ENCODE peak calls at places on chromosomes 11 and 22, in four cellular contexts. L is activated CD4-positive, alpha-beta T cell treated with anti-CD3 and anti-CD28 coated beads for 1 hour; A is OCI-LY7; B is renal cortical epithelial cell. J is an unnamed sample.
A peak's percentile ranks its signal among the peaks of the same experiment; 100 is the strongest.

GRCh38 chr11:20754957-20755356 is 85.6 kb downstream of the NELL1 start:
- DNase-seq in L (no peak), A (peak; percentile 0), B (peak; percentile 0), J (no peak)

GRCh38 chr11:69067200-69067599 is 18.5 kb downstream of the TPCN2 start:
- DNase-seq in L (no peak), A (no peak), B (no peak), J (no peak)

GRCh38 chr22:36763576-36763975 is 12.3 kb downstream of the IFT27 start:
- DNase-seq in L (no peak), A (no peak), B (no peak), J (no peak)

GRCh38 chr22:48845356-48845936 is 982.2 kb downstream of the BRD1 start:
- DNase-seq in L (no peak), A (no peak), B (no peak), J (no peak)

GRCh38 chr11:122491486-122491885 is 164.0 kb upstream of the UBASH3B start:
- DNase-seq in L (no peak), A (no peak), B (no peak), J (no peak)

GRCh38 chr11:22725079-22725478 is 58.7 kb downstream of the GAS2 start:
- DNase-seq in L (no peak), A (no peak), B (no peak), J (no peak)

GRCh38 chr22:38756631-38757463 is 1.0 kb upstream of the SUN2 start:
- DNase-seq in L (no peak), A (peak; percentile 55), B (no peak), J (no peak)

GRCh38 chr11:123203934-123204333 is 8.9 kb upstream of the CLMP start:
- DNase-seq in L (no peak), A (no peak), B (no peak), J (no peak)

GRCh38 chr11:119100246-119100959 is 1.2 kb downstream of the DPAGT1 start:
- DNase-seq in L (no peak), A (no peak), B (peak; percentile 56), J (peak; percentile 51)

GRCh38 chr11:66686100-66686785 is 8.6 kb upstream of the RBM4B start:
- DNase-seq in L (no peak), A (no peak), B (no peak), J (no peak)

GRCh38 chr22:41563051-41563711 is 2.4 kb downstream of the CSDC2 start:
- DNase-seq in L (no peak), A (no peak), B (peak; percentile 91), J (peak; percentile 69)

GRCh38 chr22:24550028-24550901 is 4.7 kb downstream of the GUCD1 start:
- DNase-seq in L (no peak), A (no peak), B (peak; percentile 86), J (peak; percentile 90)

GRCh38 chr11:62472063-62472884 is 53.4 kb downstream of the SCGB1A1 start:
- DNase-seq in L (no peak), A (no peak), B (peak; percentile 63), J (peak; percentile 35)

GRCh38 chr11:126169291-126169690 is 42.2 kb downstream of the RPUSD4 start:
- DNase-seq in L (no peak), A (no peak), B (no peak), J (no peak)

GRCh38 chr11:3043315-3043871 is 13.8 kb downstream of the CARS1 start:
- DNase-seq in L (no peak), A (no peak), B (peak; percentile 61), J (no peak)

GRCh38 chr22:35102663-35103062 is 36.7 kb downstream of the ISX start:
- DNase-seq in L (no peak), A (peak; percentile 12), B (peak; percentile 69), J (peak; percentile 35)

GRCh38 chr11:82683029-82683428 is 50.6 kb downstream of the FAM181B start:
- DNase-seq in L (no peak), A (no peak), B (no peak), J (peak; percentile 5)

GRCh38 chr11:25163421-25163820 is 666.6 kb downstream of the LUZP2 start:
- DNase-seq in L (no peak), A (no peak), B (no peak), J (no peak)

GRCh38 chr11:106403751-106404150 is 326.3 kb downstream of the AASDHPPT start:
- DNase-seq in L (no peak), A (no peak), B (no peak), J (no peak)

GRCh38 chr22:36366291-36366708 is 21.5 kb downstream of the MYH9 start:
- DNase-seq in L (no peak), A (no peak), B (peak; percentile 68), J (no peak)

GRCh38 chr11:124174001-124174400 is 9.1 kb upstream of the OR10D3 start:
- DNase-seq in L (no peak), A (no peak), B (peak; percentile 93), J (peak; percentile 74)

GRCh38 chr22:46286006-46286405 is 10.7 kb upstream of the GTSE1 start:
- DNase-seq in L (no peak), A (no peak), B (no peak), J (no peak)

GRCh38 chr11:75538150-75538942 is 12.6 kb upstream of the GDPD5 start:
- DNase-seq in L (no peak), A (no peak), B (no peak), J (no peak)

GRCh38 chr11:123180574-123180973 is 14.5 kb downstream of the CLMP start:
- DNase-seq in L (no peak), A (no peak), B (no peak), J (no peak)

GRCh38 chr22:44309137-44309536 is 3.6 kb downstream of the SHISAL1 start:
- DNase-seq in L (no peak), A (no peak), B (peak; percentile 84), J (peak; percentile 86)

GRCh38 chr11:76510060-76511047 is 65.5 kb downstream of the EMSY start:
- DNase-seq in L (no peak), A (no peak), B (peak; percentile 67), J (no peak)

GRCh38 chr22:33070600-33070999 is 12.4 kb upstream of the SYN3 start:
- DNase-seq in L (no peak), A (no peak), B (no peak), J (no peak)

J was measured in Caki2.